ENCODE peak calls at places on chromosomes 7 and 10, in five cellular contexts. N, B, W, U and J are unnamed samples.

GRCh38 chr7:2312272-2312929 is 1.8 kb downstream of the SNX8 start:
- DNase-seq in N (no peak), B (no peak), W (no peak), U (no peak), J (no peak)

GRCh38 chr10:130575756-130576285 is 439.6 kb downstream of the GLRX3 start:
- DNase-seq in N (no peak), B (no peak), W (no peak), U (no peak), J (no peak)

GRCh38 chr10:23051855-23052309 is 43.5 kb upstream of the MSRB2 start:
- DNase-seq in N (no peak), B (no peak), W (no peak), U (no peak), J (no peak)

GRCh38 chr7:159154243-159154642 is 9.6 kb upstream of the VIPR2 start:
- DNase-seq in N (no peak), B (no peak), W (no peak), U (no peak), J (no peak)

GRCh38 chr10:72058989-72059842 is 29.1 kb downstream of the SPOCK2 start:
- DNase-seq in N (no peak), B (peak), W (no peak), U (no peak), J (no peak)

GRCh38 chr7:95684037-95684436 is 87.7 kb upstream of the PDK4 start:
- DNase-seq in N (no peak), B (peak), W (no peak), U (peak), J (no peak)

GRCh38 chr10:12849351-12850181 is 151.9 kb downstream of the CCDC3 start:
- DNase-seq in N (no peak), B (no peak), W (no peak), U (no peak), J (no peak)

GRCh38 chr10:133378251-133379096 is 588 bp upstream of the PAOX start:
- DNase-seq in N (peak), B (peak), W (no peak), U (peak), J (no peak)

GRCh38 chr7:34904987-34905386 is 132.3 kb downstream of the DPY19L1 start:
- DNase-seq in N (no peak), B (no peak), W (no peak), U (no peak), J (no peak)

GRCh38 chr10:108360187-108360586 is 1195.7 kb upstream of the SORCS1 start:
- DNase-seq in N (no peak), B (peak), W (no peak), U (peak), J (no peak)

GRCh38 chr7:94228678-94229077 is 166.0 kb upstream of the COL1A2 start:
- DNase-seq in N (no peak), B (peak), W (no peak), U (peak), J (no peak)

GRCh38 chr10:35884657-35885071 is 242.6 kb upstream of the FZD8 start:
- DNase-seq in N (no peak), B (no peak), W (no peak), U (no peak), J (no peak)

GRCh38 chr7:113796557-113796956 is 122.3 kb downstream of the PPP1R3A start:
- DNase-seq in N (no peak), B (peak), W (peak), U (peak), J (no peak)

GRCh38 chr7:158388072-158388471 is 199.6 kb downstream of the PTPRN2 start:
- DNase-seq in N (peak), B (no peak), W (no peak), U (no peak), J (no peak)

GRCh38 chr7:31114593-31115343 is 62.7 kb downstream of the ADCYAP1R1 start:
- DNase-seq in N (no peak), B (peak), W (no peak), U (peak), J (no peak)

GRCh38 chr7:73856941-73857340 is 4.0 kb upstream of the TMEM270 start:
- DNase-seq in N (no peak), B (no peak), W (no peak), U (no peak), J (no peak)

GRCh38 chr7:151174246-151175046 is 7.0 kb upstream of the GBX1 start:
- DNase-seq in N (no peak), B (no peak), W (no peak), U (peak), J (no peak)

GRCh38 chr10:72034040-72034499 is 54.3 kb downstream of the SPOCK2 start:
- DNase-seq in N (no peak), B (no peak), W (no peak), U (no peak), J (no peak)

DNA sequence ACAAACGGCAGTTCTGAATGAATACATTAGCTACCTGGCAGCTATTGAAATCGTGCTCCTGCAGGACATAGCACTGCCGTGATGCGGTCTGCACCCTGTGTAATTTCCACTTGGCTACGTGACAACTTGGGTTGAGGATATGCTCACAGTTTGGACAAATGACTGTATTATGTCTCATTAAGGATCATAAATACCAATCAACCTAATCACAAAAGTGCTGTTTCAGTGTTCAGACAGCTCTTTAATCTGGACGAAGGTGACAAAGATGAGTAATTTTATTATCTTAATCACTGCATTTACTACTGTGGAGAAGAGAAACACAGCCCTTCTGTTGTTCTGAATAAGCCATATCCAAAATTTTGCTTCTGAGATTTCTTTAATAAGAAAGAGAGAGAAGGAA is 210.8 kb upstream of the PFKP start:
- DNase-seq in N (no peak), B (no peak), W (peak), U (no peak), J (no peak)
- H3K4me3 ChIP-seq in N (no peak), B (no peak), W (peak), U (no peak), J (no peak)

GRCh38 chr10:31315453-31315852 is 3.6 kb upstream of the ZEB1 start:
- DNase-seq in N (no peak), B (peak), W (no peak), U (peak), J (no peak)
- H3K27ac ChIP-seq in N (no peak), B (peak), W (no peak), U (peak), J (no peak)

DNA sequence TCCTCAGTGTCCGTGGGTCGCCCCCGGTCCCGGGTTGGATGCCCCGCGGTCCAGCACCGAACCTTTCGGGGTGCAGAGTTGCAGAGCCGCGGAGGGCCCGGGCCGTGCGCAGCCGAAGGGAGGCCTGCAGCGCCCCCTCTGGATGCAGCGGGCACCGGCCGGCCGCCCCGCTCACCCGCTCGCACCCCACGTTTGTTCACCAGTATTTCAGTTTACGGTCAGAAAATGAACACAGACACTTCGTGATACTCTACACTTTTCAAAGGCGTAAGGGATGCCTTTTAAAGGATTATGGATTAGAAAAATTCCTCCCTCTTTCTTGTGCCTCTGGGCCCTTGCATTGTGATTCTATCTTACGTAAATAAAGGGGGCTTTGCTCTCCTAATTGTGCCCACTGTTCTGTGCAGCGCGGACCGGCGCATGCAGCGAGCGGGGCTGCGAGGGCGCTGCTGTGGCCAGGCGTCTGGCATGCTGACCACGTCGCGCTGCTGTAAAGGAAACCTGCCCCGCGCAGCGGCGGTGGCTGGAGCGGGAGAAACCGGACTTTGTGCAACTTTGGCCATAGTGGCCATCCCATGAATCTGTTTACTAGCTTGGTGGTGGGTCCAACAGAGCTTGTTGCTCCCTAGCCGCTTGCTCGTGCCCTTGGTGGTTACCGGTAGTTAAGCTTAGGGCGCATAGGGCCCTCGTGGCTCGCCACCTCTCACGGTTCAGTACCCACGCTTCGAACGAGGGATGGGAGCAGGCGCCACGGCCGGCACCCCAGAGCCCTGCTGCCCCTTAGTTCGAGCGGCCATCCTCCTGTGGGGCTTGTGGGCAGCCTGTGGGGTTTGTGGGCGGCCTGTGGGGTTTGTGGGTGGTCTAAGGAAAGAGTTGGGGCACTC is 755 bp upstream of the MEST start:
- DNase-seq in N (peak), B (peak), W (no peak), U (peak), J (no peak)
- H3K4me3 ChIP-seq in N (peak), B (peak), W (peak), U (peak), J (peak)

GRCh38 chr10:27383595-27384542 is 120.2 kb upstream of the RAB18 start:
- DNase-seq in N (no peak), B (peak), W (no peak), U (peak), J (no peak)
- H3K27ac ChIP-seq in N (no peak), B (no peak), W (no peak), U (no peak), J (no peak)

DNA sequence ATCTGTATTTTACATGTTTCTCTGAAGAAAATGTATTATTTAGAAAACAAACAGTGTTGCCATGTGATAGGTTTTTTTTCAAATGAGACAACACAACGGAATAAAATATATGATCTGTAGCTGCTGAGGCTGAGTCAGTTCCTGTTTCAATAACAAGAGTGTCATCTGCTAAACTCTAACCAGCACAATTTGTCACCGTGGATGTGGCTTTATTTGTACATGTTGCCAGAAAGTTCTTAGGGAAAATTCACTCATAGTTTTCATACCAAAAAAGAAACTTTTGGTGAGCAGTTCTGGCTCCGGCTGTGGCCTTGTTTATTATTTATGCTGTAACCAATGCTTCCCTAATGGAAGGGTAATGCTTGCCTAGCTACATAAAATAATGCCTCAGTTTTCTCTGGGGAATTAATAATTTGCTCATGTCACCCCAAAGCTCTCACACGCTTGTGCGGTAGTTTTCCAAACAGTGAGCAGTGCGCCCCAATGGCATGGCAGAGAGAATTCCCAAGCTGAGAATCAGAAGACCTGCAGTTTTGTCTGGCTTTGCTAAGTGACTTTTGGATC is 20.3 kb upstream of the KLF6 start:
- DNase-seq in N (no peak), B (peak), W (no peak), U (peak), J (peak)
- H3K4me3 ChIP-seq in N (no peak), B (no peak), W (no peak), U (no peak), J (peak)

DNA sequence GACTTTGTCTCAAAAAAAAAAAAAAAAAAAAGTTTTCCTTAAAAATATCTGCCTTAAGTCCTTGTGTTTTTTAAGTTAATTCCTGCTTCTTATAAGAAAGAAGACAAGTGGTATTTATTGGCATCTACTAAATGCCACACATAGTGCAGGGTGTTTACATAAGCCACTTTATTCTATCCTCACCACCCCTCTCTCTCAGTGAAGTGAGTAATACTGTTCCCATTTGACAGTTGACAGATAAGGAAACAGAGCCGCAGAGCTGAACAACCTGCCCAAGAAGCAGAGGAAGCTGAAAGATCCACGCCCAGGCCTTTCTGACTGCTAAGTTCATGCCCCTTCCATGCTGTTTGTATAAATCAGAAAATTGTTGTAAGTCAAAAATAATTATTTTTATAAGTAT is 54.1 kb downstream of the ABLIM1 start:
- DNase-seq in N (no peak), B (peak), W (no peak), U (no peak), J (no peak)
- H3K27ac ChIP-seq in N (no peak), B (no peak), W (no peak), U (no peak), J (no peak)

GRCh38 chr7:30084195-30084594 is 50.6 kb upstream of the MTURN start:
- DNase-seq in N (no peak), B (no peak), W (no peak), U (no peak), J (no peak)

GRCh38 chr7:30076411-30076810 is 48.2 kb downstream of the PLEKHA8 start:
- DNase-seq in N (no peak), B (no peak), W (no peak), U (no peak), J (no peak)

GRCh38 chr7:30082686-30083085 is 52.1 kb upstream of the MTURN start:
- DNase-seq in N (no peak), B (no peak), W (no peak), U (no peak), J (no peak)

GRCh38 chr7:30080818-30081217 is 52.6 kb downstream of the PLEKHA8 start:
- DNase-seq in N (no peak), B (no peak), W (no peak), U (no peak), J (no peak)

GRCh38 chr7:30079880-30080279 is 51.7 kb downstream of the PLEKHA8 start:
- DNase-seq in N (no peak), B (no peak), W (no peak), U (no peak), J (no peak)
- H3K4me3 ChIP-seq in N (no peak), B (no peak), W (no peak), U (no peak), J (no peak)

DNA sequence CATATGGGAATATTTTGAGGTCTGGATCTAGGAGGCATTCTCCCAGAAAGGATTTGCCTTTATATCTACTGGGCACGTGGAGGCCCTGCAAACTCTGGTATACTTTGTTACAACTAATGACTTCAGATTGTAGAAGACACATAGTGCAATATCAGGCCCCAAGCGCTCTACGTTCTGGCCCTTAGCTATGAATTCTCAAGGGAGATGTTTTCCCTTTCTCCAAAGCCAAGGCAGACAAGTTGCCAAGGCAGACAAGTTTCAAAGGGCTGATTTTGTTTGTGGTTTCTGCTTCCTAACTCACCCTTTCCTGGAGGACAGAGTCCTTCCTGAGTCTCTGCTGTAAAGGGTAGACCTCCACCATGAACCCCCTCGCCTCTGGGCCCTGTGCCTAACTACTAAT is 99.4 kb upstream of the CTTNBP2 start:
- DNase-seq in N (no peak), B (no peak), W (peak), U (no peak), J (no peak)
- H3K27ac ChIP-seq in N (no peak), B (no peak), W (peak), U (no peak), J (no peak)

DNA sequence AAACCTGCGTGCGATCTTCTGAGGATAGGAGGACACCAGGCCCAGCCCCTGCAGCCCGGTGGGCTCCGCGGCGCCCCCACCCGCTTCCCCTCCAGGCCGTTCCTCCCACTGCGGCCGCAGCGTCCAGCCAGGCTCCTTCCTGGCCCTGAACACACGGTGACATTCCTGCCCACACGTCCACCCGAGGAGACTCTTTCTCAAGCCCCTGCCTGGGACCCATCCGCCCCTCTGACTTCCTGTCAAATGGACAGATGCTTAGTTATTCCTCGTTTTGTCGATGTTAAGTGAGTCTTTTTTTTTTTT is 32.4 kb upstream of the RNF32 start:
- DNase-seq in N (no peak), B (no peak), W (no peak), U (no peak), J (no peak)
- H3K4me3 ChIP-seq in N (peak), B (peak), W (no peak), U (peak), J (peak)